ENCODE peak calls at places on chromosomes 4 and X, in six cellular contexts. M is stomach, D is HTR-8/SVneo, Z is fibroblast of villous mesenchyme, O is AG09319, L is AG20443. S is an unnamed sample.

GRCh38 chr4:87843936-87844335 is 11.2 kb downstream of the MEPE start:
- DNase-seq in O (no peak), M (no peak), L (peak), D (no peak), Z (peak), S (no peak)

GRCh38 chrX:153560000-153560399 is 38.9 kb downstream of the CCNQ start:
- DNase-seq in D (no peak), Z (peak), O (no peak), L (peak), M (no peak), S (no peak)

GRCh38 chrX:76920621-76921020 is 493.1 kb downstream of the MAGEE1 start:
- DNase-seq in O (no peak), M (no peak), Z (no peak), D (no peak), L (no peak), S (no peak)

GRCh38 chr4:76950846-76951321 is 1.3 kb downstream of the SEPTIN11 start:
- DNase-seq in O (no peak), Z (peak), L (peak), M (no peak), D (peak), S (peak)

GRCh38 chrX:97389761-97390192 is 506.1 kb downstream of the RPA4 start:
- DNase-seq in L (peak), O (peak), M (no peak), Z (peak), D (no peak), S (no peak)

GRCh38 chr4:152680988-152681731 is 1.4 kb upstream of the TMEM154 start:
- DNase-seq in D (peak), O (no peak), Z (peak), M (no peak), L (peak), S (no peak)

GRCh38 chr4:83561381-83561780 is 25.5 kb downstream of the GPAT3 start:
- DNase-seq in Z (peak), D (no peak), O (peak), M (peak), L (peak), S (no peak)

GRCh38 chr4:127509155-127509554 is 123.6 kb upstream of the INTU start:
- DNase-seq in O (no peak), M (no peak), D (no peak), L (no peak), Z (peak), S (no peak)

GRCh38 chrX:19747672-19748610 is 139.5 kb downstream of the SH3KBP1 start:
- DNase-seq in M (no peak), D (no peak), L (no peak), O (no peak), Z (no peak), S (peak)

GRCh38 chr4:185719493-185719843 is 92.5 kb downstream of the SORBS2 start:
- DNase-seq in Z (no peak), L (no peak), O (no peak), D (no peak), M (no peak), S (no peak)

GRCh38 chrX:106932492-106932923 is 12.3 kb downstream of the CLDN2 start:
- DNase-seq in O (no peak), M (no peak), Z (peak), D (no peak), L (peak), S (no peak)

GRCh38 chr4:68445111-68445510 is 2.2 kb upstream of the TMPRSS11E start:
- DNase-seq in M (no peak), L (no peak), D (no peak), O (no peak), Z (peak), S (no peak)

GRCh38 chrX:23497919-23498318 is 163.3 kb downstream of the PTCHD1 start:
- DNase-seq in L (no peak), D (no peak), O (no peak), Z (no peak), M (no peak), S (no peak)

GRCh38 chrX:120140293-120140981 is 18.0 kb upstream of the RHOXF2 start:
- DNase-seq in M (no peak), L (no peak), O (no peak), Z (no peak), D (no peak), S (no peak)